ENCODE peak calls at places on chromosomes 13 and 19, in six cellular contexts. One of them, this sample, is unnamed.

GRCh38 chr13:94384217-94384905 is 95.1 kb downstream of the DCT start:
- ATAC-seq in natural killer cell: no peak
- ATAC-seq in psoas muscle: no peak
- ATAC-seq in T-helper 17 cell: no peak
- ATAC-seq in Right ventricle myocardium inferior: no peak
- ATAC-seq in activated CD4-positive, alpha-beta T cell treated with anti-CD3 and anti-CD28 coated beads for 36 hours: no peak
- ATAC-seq in this sample: no peak

GRCh38 chr19:1123381-1123780 is 19.6 kb downstream of the GPX4 start:
- ATAC-seq in natural killer cell: no peak
- ATAC-seq in psoas muscle: no peak
- ATAC-seq in T-helper 17 cell: no peak
- ATAC-seq in Right ventricle myocardium inferior: no peak
- ATAC-seq in activated CD4-positive, alpha-beta T cell treated with anti-CD3 and anti-CD28 coated beads for 36 hours: no peak
- ATAC-seq in this sample: no peak

GRCh38 chr19:16527971-16528521 is 14.2 kb downstream of the CHERP start:
- ATAC-seq in natural killer cell: peak; percentile 59
- ATAC-seq in psoas muscle: no peak
- ATAC-seq in T-helper 17 cell: peak; percentile 72
- ATAC-seq in Right ventricle myocardium inferior: no peak
- ATAC-seq in activated CD4-positive, alpha-beta T cell treated with anti-CD3 and anti-CD28 coated beads for 36 hours: peak; percentile 77
- ATAC-seq in this sample: no peak

GRCh38 chr13:114202581-114202980 is 23.5 kb downstream of the CFAP97D2 start:
- ATAC-seq in natural killer cell: no peak
- ATAC-seq in psoas muscle: no peak
- ATAC-seq in T-helper 17 cell: no peak
- ATAC-seq in Right ventricle myocardium inferior: no peak
- ATAC-seq in activated CD4-positive, alpha-beta T cell treated with anti-CD3 and anti-CD28 coated beads for 36 hours: no peak
- ATAC-seq in this sample: no peak

GRCh38 chr19:47483200-47483599 is 819 bp downstream of the KPTN start:
- ATAC-seq in natural killer cell: no peak
- ATAC-seq in psoas muscle: no peak
- ATAC-seq in T-helper 17 cell: no peak
- ATAC-seq in Right ventricle myocardium inferior: no peak
- ATAC-seq in activated CD4-positive, alpha-beta T cell treated with anti-CD3 and anti-CD28 coated beads for 36 hours: no peak
- ATAC-seq in this sample: no peak

GRCh38 chr19:2181618-2181997 is 17.9 kb downstream of the DOT1L start:
- ATAC-seq in natural killer cell: no peak
- ATAC-seq in psoas muscle: no peak
- ATAC-seq in T-helper 17 cell: no peak
- ATAC-seq in Right ventricle myocardium inferior: no peak
- ATAC-seq in activated CD4-positive, alpha-beta T cell treated with anti-CD3 and anti-CD28 coated beads for 36 hours: no peak
- ATAC-seq in this sample: no peak

GRCh38 chr19:42216653-42217521 is 590 bp downstream of the DEDD2 start:
- ATAC-seq in natural killer cell: no peak
- ATAC-seq in psoas muscle: peak; percentile 1
- ATAC-seq in T-helper 17 cell: no peak
- ATAC-seq in Right ventricle myocardium inferior: peak; percentile 8
- ATAC-seq in activated CD4-positive, alpha-beta T cell treated with anti-CD3 and anti-CD28 coated beads for 36 hours: no peak
- ATAC-seq in this sample: peak; percentile 21

GRCh38 chr19:28486934-28487333 is 726.0 kb downstream of the UQCRFS1 start:
- ATAC-seq in natural killer cell: no peak
- ATAC-seq in psoas muscle: no peak
- ATAC-seq in T-helper 17 cell: no peak
- ATAC-seq in Right ventricle myocardium inferior: no peak
- ATAC-seq in activated CD4-positive, alpha-beta T cell treated with anti-CD3 and anti-CD28 coated beads for 36 hours: no peak
- ATAC-seq in this sample: no peak

GRCh38 chr19:36121486-36122124 is 6.3 kb downstream of the TBCB start:
- ATAC-seq in natural killer cell: no peak
- ATAC-seq in psoas muscle: no peak
- ATAC-seq in T-helper 17 cell: no peak
- ATAC-seq in Right ventricle myocardium inferior: no peak
- ATAC-seq in activated CD4-positive, alpha-beta T cell treated with anti-CD3 and anti-CD28 coated beads for 36 hours: no peak
- ATAC-seq in this sample: peak; percentile 6

GRCh38 chr13:59664586-59664985 is 499.1 kb downstream of the DIAPH3 start:
- ATAC-seq in natural killer cell: no peak
- ATAC-seq in psoas muscle: no peak
- ATAC-seq in T-helper 17 cell: no peak
- ATAC-seq in Right ventricle myocardium inferior: no peak
- ATAC-seq in activated CD4-positive, alpha-beta T cell treated with anti-CD3 and anti-CD28 coated beads for 36 hours: no peak
- ATAC-seq in this sample: no peak

GRCh38 chr13:96252903-96253302 is 163.0 kb downstream of the HS6ST3 start:
- ATAC-seq in natural killer cell: no peak
- ATAC-seq in psoas muscle: no peak
- ATAC-seq in T-helper 17 cell: no peak
- ATAC-seq in Right ventricle myocardium inferior: no peak
- ATAC-seq in activated CD4-positive, alpha-beta T cell treated with anti-CD3 and anti-CD28 coated beads for 36 hours: no peak
- ATAC-seq in this sample: no peak

GRCh38 chr19:24059572-24060295 is 27.3 kb upstream of the ZNF254 start:
- ATAC-seq in natural killer cell: no peak
- ATAC-seq in psoas muscle: peak; percentile 26
- ATAC-seq in T-helper 17 cell: no peak
- ATAC-seq in Right ventricle myocardium inferior: peak; percentile 13
- ATAC-seq in activated CD4-positive, alpha-beta T cell treated with anti-CD3 and anti-CD28 coated beads for 36 hours: no peak
- ATAC-seq in this sample: no peak

GRCh38 chr13:109816112-109816978 is 30.0 kb upstream of the IRS2 start:
- ATAC-seq in natural killer cell: no peak
- ATAC-seq in psoas muscle: no peak
- ATAC-seq in T-helper 17 cell: no peak
- ATAC-seq in Right ventricle myocardium inferior: no peak
- ATAC-seq in activated CD4-positive, alpha-beta T cell treated with anti-CD3 and anti-CD28 coated beads for 36 hours: no peak
- ATAC-seq in this sample: no peak

GRCh38 chr13:95896302-95896701 is 156.9 kb downstream of the UGGT2 start:
- ATAC-seq in natural killer cell: no peak
- ATAC-seq in psoas muscle: no peak
- ATAC-seq in T-helper 17 cell: no peak
- ATAC-seq in Right ventricle myocardium inferior: no peak
- ATAC-seq in activated CD4-positive, alpha-beta T cell treated with anti-CD3 and anti-CD28 coated beads for 36 hours: no peak
- ATAC-seq in this sample: no peak

GRCh38 chr13:41960195-41960699 is 662 bp downstream of the VWA8 start:
- ATAC-seq in natural killer cell: no peak
- ATAC-seq in psoas muscle: peak; percentile 64
- ATAC-seq in T-helper 17 cell: no peak
- ATAC-seq in Right ventricle myocardium inferior: peak; percentile 61
- ATAC-seq in activated CD4-positive, alpha-beta T cell treated with anti-CD3 and anti-CD28 coated beads for 36 hours: peak; percentile 3
- ATAC-seq in this sample: peak; percentile 54

GRCh38 chr19:10290876-10291553 is 1.3 kb downstream of the ICAM5 start:
- ATAC-seq in natural killer cell: peak; percentile 17
- ATAC-seq in psoas muscle: no peak
- ATAC-seq in T-helper 17 cell: peak; percentile 19
- ATAC-seq in Right ventricle myocardium inferior: peak; percentile 51
- ATAC-seq in activated CD4-positive, alpha-beta T cell treated with anti-CD3 and anti-CD28 coated beads for 36 hours: no peak
- ATAC-seq in this sample: peak; percentile 29

GRCh38 chr13:43511260-43511970 is 275.4 kb downstream of the ENOX1 start:
- ATAC-seq in natural killer cell: no peak
- ATAC-seq in psoas muscle: no peak
- ATAC-seq in T-helper 17 cell: no peak
- ATAC-seq in Right ventricle myocardium inferior: peak; percentile 51
- ATAC-seq in activated CD4-positive, alpha-beta T cell treated with anti-CD3 and anti-CD28 coated beads for 36 hours: no peak
- ATAC-seq in this sample: no peak